ENCODE peak calls at places on chromosome 15, in eight cellular contexts. I is transverse colon; B is gastrocnemius medialis; Y is thoracic aorta; U is H9; P is astrocyte; N is CD4-positive, alpha-beta T cell; C is tibial nerve. K is an unnamed sample.

GRCh38 chr15:80618666-80619481 is 76.2 kb upstream of the ABHD17C start:
- DNase-seq in I (no peak), B (no peak), Y (no peak), U (no peak), P (no peak), N (no peak), C (no peak), K (no peak)

GRCh38 chr15:97013491-97013890 is 683.0 kb downstream of the NR2F2 start:
- DNase-seq in I (no peak), B (no peak), Y (no peak), U (no peak), P (no peak), N (no peak), C (no peak), K (no peak)

GRCh38 chr15:80890341-80890972 is 99.2 kb downstream of the MESD start:
- DNase-seq in I (no peak), B (no peak), Y (no peak), U (no peak), P (no peak), N (no peak), C (no peak), K (peak; percentile 67)

GRCh38 chr15:58775402-58775801 is 4.3 kb downstream of the MINDY2 start:
- DNase-seq in I (no peak), B (no peak), Y (no peak), U (no peak), P (no peak), N (no peak), C (no peak), K (no peak)

GRCh38 chr15:89429023-89429422 is 67.4 kb downstream of the RHCG start:
- DNase-seq in I (no peak), B (no peak), Y (no peak), U (no peak), P (no peak), N (no peak), C (no peak), K (no peak)

GRCh38 chr15:89367485-89368451 is 33.1 kb upstream of the POLG start:
- DNase-seq in I (no peak), B (no peak), Y (no peak), U (peak; percentile 91), P (no peak), N (no peak), C (no peak), K (peak; percentile 91)

GRCh38 chr15:85316244-85316934 is 64.0 kb upstream of the AKAP13 start:
- DNase-seq in I (no peak), B (no peak), Y (no peak), U (no peak), P (peak; percentile 49), N (no peak), C (no peak), K (no peak)

GRCh38 chr15:73127302-73127936 is 75.2 kb downstream of the NEO1 start:
- DNase-seq in I (no peak), B (no peak), Y (no peak), U (peak; percentile 50), P (peak; percentile 3), N (peak; percentile 0), C (no peak), K (peak; percentile 15)

GRCh38 chr15:45183001-45183400 is 4.8 kb downstream of the SHF start:
- DNase-seq in I (no peak), B (no peak), Y (no peak), U (peak; percentile 61), P (no peak), N (no peak), C (no peak), K (no peak)

GRCh38 chr15:92693922-92694331 is 38.4 kb upstream of the FAM174B start:
- DNase-seq in I (no peak), B (no peak), Y (no peak), U (peak; percentile 81), P (no peak), N (no peak), C (no peak), K (no peak)

GRCh38 chr15:49044002-49044401 is 2.2 kb downstream of the SECISBP2L start:
- DNase-seq in I (no peak), B (no peak), Y (no peak), U (no peak), P (no peak), N (no peak), C (no peak), K (no peak)

GRCh38 chr15:56243117-56243773 is 434 bp downstream of the RFX7 start:
- DNase-seq in I (peak; percentile 49), B (peak; percentile 45), Y (no peak), U (peak; percentile 71), P (peak; percentile 18), N (peak; percentile 21), C (no peak), K (peak; percentile 88)

GRCh38 chr15:72932461-72932860 is 119.8 kb upstream of the NEO1 start:
- DNase-seq in I (no peak), B (no peak), Y (no peak), U (no peak), P (no peak), N (no peak), C (no peak), K (no peak)

GRCh38 chr15:99726333-99726732 is 6.9 kb downstream of the LYSMD4 start:
- DNase-seq in I (no peak), B (no peak), Y (no peak), U (no peak), P (no peak), N (no peak), C (no peak), K (no peak)
- H3K27ac ChIP-seq in I (no peak overlapping the region), B (no peak overlapping the region), Y (no peak overlapping the region), U (no peak overlapping the region), P (no peak overlapping the region), N (no peak overlapping the region), C (no peak overlapping the region), K (no peak overlapping the region)

GRCh38 chr15:50767332-50767861 is 1.9 kb upstream of the SPPL2A start:
- DNase-seq in I (no peak), B (peak; percentile 96), Y (peak; percentile 34), U (no peak), P (no peak), N (no peak), C (no peak), K (peak; percentile 74)
- H3K27ac ChIP-seq in I (peak overlapping the region; percentile 95), B (peak overlapping the region; percentile 98), Y (peak overlapping the region; percentile 88), U (no peak overlapping the region), P (no peak overlapping the region), N (no peak overlapping the region), C (no peak overlapping the region), K (no peak overlapping the region)

GRCh38 chr15:60557157-60557556 is 78.2 kb upstream of the ICE2 start:
- DNase-seq in I (no peak), B (no peak), Y (no peak), U (no peak), P (no peak), N (no peak), C (no peak), K (no peak)
- H3K27ac ChIP-seq in I (peak overlapping the region; percentile 17), B (peak overlapping the region; percentile 63), Y (no peak overlapping the region), U (no peak overlapping the region), P (no peak overlapping the region), N (peak overlapping the region; percentile 40), C (no peak overlapping the region), K (no peak overlapping the region)

DNA sequence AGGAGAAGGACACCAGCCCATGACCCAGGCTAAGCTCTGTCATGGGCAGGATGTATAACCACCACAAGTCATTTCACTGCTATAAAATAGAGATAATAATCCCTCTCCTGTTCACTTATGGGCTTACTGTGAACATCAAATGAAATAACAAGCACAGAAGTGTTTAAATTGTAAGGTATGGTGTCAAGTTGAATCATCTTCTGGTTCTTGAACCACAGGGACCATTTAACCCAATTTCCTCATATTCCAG is 44.3 kb upstream of the TLE3 start:
- DNase-seq in I (no peak), B (no peak), Y (no peak), U (no peak), P (no peak), N (no peak), C (no peak), K (no peak)
- H3K27ac ChIP-seq in I (no peak overlapping the region), B (no peak overlapping the region), Y (no peak overlapping the region), U (no peak overlapping the region), P (peak overlapping the region; percentile 25), N (no peak overlapping the region), C (peak overlapping the region; percentile 16), K (peak overlapping the region; percentile 56)

GRCh38 chr15:98806275-98806895 is 158.0 kb downstream of the IGF1R start:
- DNase-seq in I (no peak), B (no peak), Y (no peak), U (no peak), P (no peak), N (no peak), C (no peak), K (no peak)
- H3K27ac ChIP-seq in I (no peak overlapping the region), B (no peak overlapping the region), Y (no peak overlapping the region), U (no peak overlapping the region), P (no peak overlapping the region), N (no peak overlapping the region), C (no peak overlapping the region), K (no peak overlapping the region)